ENCODE peak calls at places on chromosomes 13 and 19, in ten cellular contexts. One of them, this sample, is unnamed.

GRCh38 chr13:46010148-46010547 is 42.4 kb downstream of the ZC3H13 start:
- DNase-seq in A549: no peak
- DNase-seq in fibroblast of lung: peak
- DNase-seq in heart left ventricle: no peak
- DNase-seq in colonic mucosa: no peak
- DNase-seq in fibroblast of the aortic adventitia: peak
- DNase-seq in A673: peak
- DNase-seq in foreskin fibroblast: no peak
- DNase-seq in cardiac muscle cell: no peak
- DNase-seq in astrocyte of the cerebellum: no peak
- DNase-seq in this sample: peak

GRCh38 chr13:86399572-86399971 is 600.4 kb upstream of the SLITRK6 start:
- DNase-seq in A549: no peak
- DNase-seq in fibroblast of lung: no peak
- DNase-seq in heart left ventricle: no peak
- DNase-seq in colonic mucosa: no peak
- DNase-seq in fibroblast of the aortic adventitia: no peak
- DNase-seq in A673: no peak
- DNase-seq in foreskin fibroblast: no peak
- DNase-seq in cardiac muscle cell: no peak
- DNase-seq in astrocyte of the cerebellum: no peak
- DNase-seq in this sample: no peak

GRCh38 chr19:38993271-38993670 is 17.7 kb upstream of the FBXO17 start:
- DNase-seq in A549: peak
- DNase-seq in fibroblast of lung: no peak
- DNase-seq in heart left ventricle: no peak
- DNase-seq in colonic mucosa: no peak
- DNase-seq in fibroblast of the aortic adventitia: peak
- DNase-seq in A673: no peak
- DNase-seq in foreskin fibroblast: peak
- DNase-seq in cardiac muscle cell: no peak
- DNase-seq in astrocyte of the cerebellum: no peak
- DNase-seq in this sample: peak

GRCh38 chr19:29366757-29367156 is 153.8 kb upstream of the UQCRFS1 start:
- DNase-seq in A549: no peak
- DNase-seq in fibroblast of lung: no peak
- DNase-seq in heart left ventricle: no peak
- DNase-seq in colonic mucosa: no peak
- DNase-seq in fibroblast of the aortic adventitia: no peak
- DNase-seq in A673: no peak
- DNase-seq in foreskin fibroblast: no peak
- DNase-seq in cardiac muscle cell: no peak
- DNase-seq in astrocyte of the cerebellum: no peak
- DNase-seq in this sample: no peak

GRCh38 chr19:3176715-3177501 is 1.7 kb upstream of the S1PR4 start:
- DNase-seq in A549: peak
- DNase-seq in fibroblast of lung: peak
- DNase-seq in heart left ventricle: no peak
- DNase-seq in colonic mucosa: peak
- DNase-seq in fibroblast of the aortic adventitia: peak
- DNase-seq in A673: peak
- DNase-seq in foreskin fibroblast: peak
- DNase-seq in cardiac muscle cell: no peak
- DNase-seq in astrocyte of the cerebellum: no peak
- DNase-seq in this sample: no peak

GRCh38 chr13:99979453-99980200 is 2.0 kb upstream of the ZIC2 start:
- DNase-seq in A549: no peak
- DNase-seq in fibroblast of lung: no peak
- DNase-seq in heart left ventricle: no peak
- DNase-seq in colonic mucosa: peak
- DNase-seq in fibroblast of the aortic adventitia: no peak
- DNase-seq in A673: peak
- DNase-seq in foreskin fibroblast: no peak
- DNase-seq in cardiac muscle cell: peak
- DNase-seq in astrocyte of the cerebellum: no peak
- DNase-seq in this sample: no peak

GRCh38 chr13:95641291-95641811 is 3.2 kb downstream of the DZIP1 start:
- DNase-seq in A549: no peak
- DNase-seq in fibroblast of lung: no peak
- DNase-seq in heart left ventricle: no peak
- DNase-seq in colonic mucosa: no peak
- DNase-seq in fibroblast of the aortic adventitia: no peak
- DNase-seq in A673: no peak
- DNase-seq in foreskin fibroblast: no peak
- DNase-seq in cardiac muscle cell: no peak
- DNase-seq in astrocyte of the cerebellum: no peak
- DNase-seq in this sample: peak

GRCh38 chr13:112619730-112620639 is 32.0 kb upstream of the TUBGCP3 start:
- DNase-seq in A549: no peak
- DNase-seq in fibroblast of lung: peak
- DNase-seq in heart left ventricle: no peak
- DNase-seq in colonic mucosa: no peak
- DNase-seq in fibroblast of the aortic adventitia: peak
- DNase-seq in A673: peak
- DNase-seq in foreskin fibroblast: no peak
- DNase-seq in cardiac muscle cell: peak
- DNase-seq in astrocyte of the cerebellum: no peak
- DNase-seq in this sample: peak

GRCh38 chr13:109744512-109745051 is 41.8 kb downstream of the IRS2 start:
- DNase-seq in A549: no peak
- DNase-seq in fibroblast of lung: peak
- DNase-seq in heart left ventricle: peak
- DNase-seq in colonic mucosa: peak
- DNase-seq in fibroblast of the aortic adventitia: no peak
- DNase-seq in A673: peak
- DNase-seq in foreskin fibroblast: peak
- DNase-seq in cardiac muscle cell: no peak
- DNase-seq in astrocyte of the cerebellum: no peak
- DNase-seq in this sample: peak

GRCh38 chr19:38079926-38080380 is 144.1 kb downstream of the DPF1 start:
- DNase-seq in A549: peak
- DNase-seq in fibroblast of lung: peak
- DNase-seq in heart left ventricle: no peak
- DNase-seq in colonic mucosa: no peak
- DNase-seq in fibroblast of the aortic adventitia: peak
- DNase-seq in A673: peak
- DNase-seq in foreskin fibroblast: peak
- DNase-seq in cardiac muscle cell: no peak
- DNase-seq in astrocyte of the cerebellum: peak
- DNase-seq in this sample: peak

GRCh38 chr13:29936051-29936813 is 85.8 kb upstream of the UBL3 start:
- DNase-seq in A549: no peak
- DNase-seq in fibroblast of lung: no peak
- DNase-seq in heart left ventricle: no peak
- DNase-seq in colonic mucosa: no peak
- DNase-seq in fibroblast of the aortic adventitia: no peak
- DNase-seq in A673: no peak
- DNase-seq in foreskin fibroblast: no peak
- DNase-seq in cardiac muscle cell: no peak
- DNase-seq in astrocyte of the cerebellum: no peak
- DNase-seq in this sample: no peak

GRCh38 chr13:94617389-94618000 is 15.8 kb downstream of the GPR180 start:
- DNase-seq in A549: no peak
- DNase-seq in fibroblast of lung: peak
- DNase-seq in heart left ventricle: no peak
- DNase-seq in colonic mucosa: no peak
- DNase-seq in fibroblast of the aortic adventitia: peak
- DNase-seq in A673: peak
- DNase-seq in foreskin fibroblast: no peak
- DNase-seq in cardiac muscle cell: peak
- DNase-seq in astrocyte of the cerebellum: no peak
- DNase-seq in this sample: peak

GRCh38 chr19:6648141-6648715 is 21.7 kb downstream of the TNFSF14 start:
- DNase-seq in A549: no peak
- DNase-seq in fibroblast of lung: no peak
- DNase-seq in heart left ventricle: no peak
- DNase-seq in colonic mucosa: no peak
- DNase-seq in fibroblast of the aortic adventitia: no peak
- DNase-seq in A673: no peak
- DNase-seq in foreskin fibroblast: no peak
- DNase-seq in cardiac muscle cell: no peak
- DNase-seq in astrocyte of the cerebellum: no peak
- DNase-seq in this sample: no peak

GRCh38 chr19:4360641-4361151 is 17.3 kb downstream of the MPND start:
- DNase-seq in A549: no peak
- DNase-seq in fibroblast of lung: peak
- DNase-seq in heart left ventricle: no peak
- DNase-seq in colonic mucosa: no peak
- DNase-seq in fibroblast of the aortic adventitia: no peak
- DNase-seq in A673: no peak
- DNase-seq in foreskin fibroblast: no peak
- DNase-seq in cardiac muscle cell: no peak
- DNase-seq in astrocyte of the cerebellum: no peak
- DNase-seq in this sample: no peak

GRCh38 chr19:4362038-4362828 is 18.9 kb downstream of the MPND start:
- DNase-seq in A549: no peak
- DNase-seq in fibroblast of lung: no peak
- DNase-seq in heart left ventricle: no peak
- DNase-seq in colonic mucosa: no peak
- DNase-seq in fibroblast of the aortic adventitia: no peak
- DNase-seq in A673: no peak
- DNase-seq in foreskin fibroblast: no peak
- DNase-seq in cardiac muscle cell: no peak
- DNase-seq in astrocyte of the cerebellum: no peak
- DNase-seq in this sample: no peak

GRCh38 chr19:4363571-4364304 is 20.4 kb downstream of the MPND start:
- DNase-seq in A549: no peak
- DNase-seq in fibroblast of lung: no peak
- DNase-seq in heart left ventricle: no peak
- DNase-seq in colonic mucosa: no peak
- DNase-seq in fibroblast of the aortic adventitia: no peak
- DNase-seq in A673: no peak
- DNase-seq in foreskin fibroblast: no peak
- DNase-seq in cardiac muscle cell: no peak
- DNase-seq in astrocyte of the cerebellum: no peak
- DNase-seq in this sample: no peak

GRCh38 chr19:4361152-4362037 is 18.0 kb downstream of the MPND start:
- DNase-seq in A549: no peak
- DNase-seq in fibroblast of lung: peak
- DNase-seq in heart left ventricle: no peak
- DNase-seq in colonic mucosa: no peak
- DNase-seq in fibroblast of the aortic adventitia: no peak
- DNase-seq in A673: no peak
- DNase-seq in foreskin fibroblast: no peak
- DNase-seq in cardiac muscle cell: no peak
- DNase-seq in astrocyte of the cerebellum: no peak
- DNase-seq in this sample: no peak

GRCh38 chr19:4362871-4363545 is 19.6 kb downstream of the MPND start:
- DNase-seq in A549: no peak
- DNase-seq in fibroblast of lung: no peak
- DNase-seq in heart left ventricle: no peak
- DNase-seq in colonic mucosa: no peak
- DNase-seq in fibroblast of the aortic adventitia: no peak
- DNase-seq in A673: no peak
- DNase-seq in foreskin fibroblast: no peak
- DNase-seq in cardiac muscle cell: no peak
- DNase-seq in astrocyte of the cerebellum: no peak
- DNase-seq in this sample: no peak
- TF ChIP-seq CTCF in A549: peak
- TF ChIP-seq CTCF in fibroblast of lung: peak
- TF ChIP-seq CTCF in heart left ventricle: no peak
- TF ChIP-seq CTCF in colonic mucosa: no peak
- TF ChIP-seq CTCF in fibroblast of the aortic adventitia: peak
- TF ChIP-seq CTCF in A673: no peak
- TF ChIP-seq CTCF in foreskin fibroblast: no peak
- TF ChIP-seq CTCF in cardiac muscle cell: no peak
- TF ChIP-seq CTCF in astrocyte of the cerebellum: peak
- TF ChIP-seq CTCF in this sample: peak

GRCh38 chr19:12965017-12965811 is 4.2 kb upstream of the DAND5 start:
- DNase-seq in A549: peak
- DNase-seq in fibroblast of lung: peak
- DNase-seq in heart left ventricle: peak
- DNase-seq in colonic mucosa: peak
- DNase-seq in fibroblast of the aortic adventitia: peak
- DNase-seq in A673: peak
- DNase-seq in foreskin fibroblast: no peak
- DNase-seq in cardiac muscle cell: peak
- DNase-seq in astrocyte of the cerebellum: no peak
- DNase-seq in this sample: peak
- H3K4me3 ChIP-seq in A549: peak
- H3K4me3 ChIP-seq in fibroblast of lung: peak
- H3K4me3 ChIP-seq in heart left ventricle: no peak
- H3K4me3 ChIP-seq in colonic mucosa: peak
- H3K4me3 ChIP-seq in fibroblast of the aortic adventitia: peak
- H3K4me3 ChIP-seq in A673: peak
- H3K4me3 ChIP-seq in foreskin fibroblast: peak
- H3K4me3 ChIP-seq in cardiac muscle cell: peak
- H3K4me3 ChIP-seq in astrocyte of the cerebellum: peak
- H3K4me3 ChIP-seq in this sample: peak

DNA sequence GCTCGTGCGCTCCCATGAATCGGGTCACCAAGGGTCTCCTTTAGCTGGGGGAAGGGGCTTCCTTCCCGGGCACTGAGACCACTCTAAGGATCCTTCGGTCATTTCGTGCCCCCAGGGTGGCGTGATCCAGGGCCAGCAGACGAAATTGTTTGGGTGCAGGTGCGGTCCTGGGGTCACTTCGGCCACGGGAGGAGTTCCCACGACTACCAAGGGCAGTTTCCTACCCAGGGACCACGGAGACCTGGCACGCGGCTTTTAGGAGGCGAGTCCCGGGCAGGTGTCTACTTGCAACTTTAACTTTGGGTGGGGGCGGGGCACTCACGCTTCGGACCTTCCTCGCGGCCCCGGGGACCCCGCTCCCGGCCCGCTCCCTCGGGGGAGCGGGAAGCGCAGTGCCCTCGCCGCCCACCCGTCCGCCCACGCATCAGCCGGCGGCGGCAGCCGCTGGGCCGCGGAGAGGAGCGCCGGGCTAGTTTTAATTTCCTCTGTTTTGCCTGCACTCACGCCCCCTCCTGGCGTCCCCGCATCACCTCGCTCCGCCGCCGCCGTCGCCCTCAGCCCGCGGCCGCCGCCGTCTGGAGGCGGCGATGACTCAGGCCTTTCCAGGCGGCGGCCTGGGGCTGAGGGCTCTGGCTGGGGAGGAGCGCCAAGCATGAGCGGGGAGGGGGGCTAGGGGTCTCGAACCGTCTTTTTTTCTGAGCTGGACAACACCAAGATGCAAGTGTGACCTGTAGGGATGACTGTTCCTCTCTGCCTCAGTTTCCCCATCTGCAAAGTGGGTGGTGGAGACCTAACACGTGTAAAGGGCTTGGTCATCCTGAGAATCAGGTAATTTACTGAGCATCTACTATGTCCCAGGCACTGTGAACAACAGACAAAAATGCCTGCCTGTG is 21.8 kb downstream of the OLFM2 start:
- DNase-seq in A549: peak
- DNase-seq in fibroblast of lung: peak
- DNase-seq in heart left ventricle: peak
- DNase-seq in colonic mucosa: peak
- DNase-seq in fibroblast of the aortic adventitia: peak
- DNase-seq in A673: peak
- DNase-seq in foreskin fibroblast: peak
- DNase-seq in cardiac muscle cell: peak
- DNase-seq in astrocyte of the cerebellum: no peak
- DNase-seq in this sample: peak
- TF ChIP-seq CTCF in A549: peak
- TF ChIP-seq CTCF in fibroblast of lung: peak
- TF ChIP-seq CTCF in heart left ventricle: peak
- TF ChIP-seq CTCF in colonic mucosa: peak
- TF ChIP-seq CTCF in fibroblast of the aortic adventitia: peak
- TF ChIP-seq CTCF in A673: peak
- TF ChIP-seq CTCF in foreskin fibroblast: peak
- TF ChIP-seq CTCF in cardiac muscle cell: peak
- TF ChIP-seq CTCF in astrocyte of the cerebellum: peak
- TF ChIP-seq CTCF in this sample: peak

GRCh38 chr13:32309812-32310706 is 5.1 kb downstream of the ZAR1L start:
- DNase-seq in A549: peak
- DNase-seq in fibroblast of lung: peak
- DNase-seq in heart left ventricle: no peak
- DNase-seq in colonic mucosa: peak
- DNase-seq in fibroblast of the aortic adventitia: peak
- DNase-seq in A673: peak
- DNase-seq in foreskin fibroblast: peak
- DNase-seq in cardiac muscle cell: peak
- DNase-seq in astrocyte of the cerebellum: peak
- DNase-seq in this sample: peak
- H3K4me3 ChIP-seq in A549: no peak
- H3K4me3 ChIP-seq in fibroblast of lung: peak
- H3K4me3 ChIP-seq in heart left ventricle: no peak
- H3K4me3 ChIP-seq in colonic mucosa: no peak
- H3K4me3 ChIP-seq in fibroblast of the aortic adventitia: no peak
- H3K4me3 ChIP-seq in A673: no peak
- H3K4me3 ChIP-seq in foreskin fibroblast: peak
- H3K4me3 ChIP-seq in cardiac muscle cell: no peak
- H3K4me3 ChIP-seq in astrocyte of the cerebellum: no peak
- H3K4me3 ChIP-seq in this sample: no peak